ENCODE peak calls at places on chromosomes 3 and 15, in six cellular contexts. H is stimulated activated CD4-positive, alpha-beta T cell treated with anti-CD3 and anti-CD28 coated beads, Interleukin-1b, Interleukin-23, amount 100 ng/mL, for 24 hours; Z is NCI-H2227 treated with DMSO at 0.1 percent for 48 hours; G is cardiac fibroblast; E is DMS 273 treated with DMSO at 0.1 percent for 48 hours; V is putamen. D is an unnamed sample.

GRCh38 chr15:33157636-33158035 is 36.9 kb downstream of the FMN1 start:
- DNase-seq in G (no peak), Z (no peak), V (no peak), E (no peak), H (no peak), D (no peak)

GRCh38 chr3:57971975-57972374 is 36.2 kb upstream of the FLNB start:
- DNase-seq in Z (no peak), E (no peak), V (no peak), H (no peak), G (no peak), D (no peak)

GRCh38 chr3:47715928-47716327 is 65.8 kb downstream of the SMARCC1 start:
- DNase-seq in V (no peak), G (peak), E (no peak), Z (no peak), H (no peak), D (no peak)

GRCh38 chr15:92949604-92950249 is 49.6 kb downstream of the CHD2 start:
- DNase-seq in G (no peak), Z (no peak), H (no peak), E (no peak), V (no peak), D (no peak)

GRCh38 chr3:142276780-142277179 is 51.4 kb upstream of the GK5 start:
- DNase-seq in V (no peak), H (no peak), G (peak), E (no peak), Z (no peak), D (no peak)

GRCh38 chr15:63514533-63514943 is 10.1 kb downstream of the USP3 start:
- DNase-seq in H (no peak), Z (no peak), V (no peak), E (no peak), G (peak), D (no peak)

GRCh38 chr3:23302276-23302675 is 99.1 kb downstream of the UBE2E2 start:
- DNase-seq in H (no peak), V (no peak), E (no peak), Z (no peak), G (no peak), D (no peak)

GRCh38 chr15:37093480-37094410 is 6.6 kb downstream of the MEIS2 start:
- DNase-seq in V (no peak), E (no peak), G (peak), H (no peak), Z (no peak), D (no peak)

GRCh38 chr15:70234256-70234965 is 136.7 kb upstream of the TLE3 start:
- DNase-seq in Z (no peak), V (no peak), G (peak), H (no peak), E (no peak), D (no peak)

GRCh38 chr3:64454179-64454578 is 228.9 kb upstream of the PRICKLE2 start:
- DNase-seq in H (no peak), V (no peak), E (no peak), G (peak), Z (no peak), D (no peak)

GRCh38 chr15:70133781-70134180 is 36.1 kb upstream of the TLE3 start:
- DNase-seq in V (no peak), E (no peak), G (no peak), H (no peak), Z (no peak), D (no peak)

GRCh38 chr15:58921267-58921666 is 12.2 kb downstream of the SLTM start:
- DNase-seq in V (no peak), E (no peak), G (no peak), Z (no peak), H (no peak), D (no peak)

GRCh38 chr3:160812304-160812703 is 56.3 kb downstream of the PPM1L start:
- DNase-seq in Z (no peak), E (no peak), V (no peak), H (no peak), G (no peak), D (no peak)

GRCh38 chr3:172675371-172676193 is 35.3 kb downstream of the NCEH1 start:
- DNase-seq in G (peak), H (no peak), V (no peak), E (peak), Z (peak), D (no peak)

GRCh38 chr3:188097786-188098185 is 56.2 kb upstream of the LPP start:
- DNase-seq in V (peak), E (no peak), H (no peak), G (no peak), Z (no peak), D (no peak)

GRCh38 chr3:33131328-33132018 is 17.7 kb downstream of the CRTAP start:
- DNase-seq in Z (peak), E (no peak), V (peak), G (peak), H (peak), D (peak)

GRCh38 chr15:60340207-60340921 is 57.4 kb downstream of the ANXA2 start:
- DNase-seq in Z (no peak), H (no peak), E (no peak), V (no peak), G (peak), D (no peak)

GRCh38 chr3:15601399-15602145 is at the start of the genes BTD and HACL1:
- DNase-seq in H (peak), G (peak), V (peak), E (no peak), Z (no peak), D (peak)

GRCh38 chr15:53434174-53434678 is 325.2 kb downstream of the WDR72 start:
- DNase-seq in G (no peak), Z (peak), V (no peak), E (no peak), H (no peak), D (no peak)

GRCh38 chr15:40323953-40324937 is 753 bp downstream of the INAFM2 start:
- DNase-seq in G (no peak), E (no peak), Z (no peak), V (no peak), H (peak), D (no peak)

GRCh38 chr3:187150599-187150998 is 11.3 kb upstream of the RPL39L start:
- DNase-seq in Z (no peak), V (no peak), G (no peak), H (peak), E (no peak), D (no peak)

GRCh38 chr15:35678774-35679173 is 132.8 kb upstream of the DPH6 start:
- DNase-seq in G (no peak), V (no peak), Z (no peak), E (no peak), H (no peak), D (no peak)

GRCh38 chr3:106399773-106400172 is 531.0 kb upstream of the CBLB start:
- DNase-seq in E (no peak), V (no peak), G (no peak), Z (no peak), H (no peak), D (no peak)

GRCh38 chr3:166630190-166630589 is 749.9 kb downstream of the ZBBX start:
- DNase-seq in Z (no peak), G (no peak), V (no peak), H (no peak), E (no peak), D (no peak)

GRCh38 chr15:41811432-41812195 is 16.3 kb upstream of the JMJD7 start:
- DNase-seq in V (peak), Z (peak), G (peak), H (peak), E (peak), D (peak)

GRCh38 chr15:61175024-61175423 is 54.1 kb downstream of the RORA start:
- DNase-seq in V (no peak), E (no peak), Z (no peak), H (no peak), G (no peak), D (no peak)

GRCh38 chr15:63494406-63494805 is 10.0 kb upstream of the USP3 start:
- DNase-seq in E (no peak), G (no peak), V (no peak), H (no peak), Z (no peak), D (no peak)

GRCh38 chr3:114586119-114586518 is 292.3 kb downstream of the TIGIT start:
- DNase-seq in Z (no peak), V (no peak), G (no peak), E (peak), H (no peak), D (no peak)

GRCh38 chr15:60297047-60297446 is 100.7 kb downstream of the ANXA2 start:
- DNase-seq in V (no peak), Z (no peak), H (no peak), E (no peak), G (no peak), D (no peak)

GRCh38 chr15:62517541-62517940 is 352.5 kb upstream of the C2CD4B start:
- DNase-seq in H (no peak), V (no peak), Z (no peak), G (no peak), E (no peak), D (no peak)